ENCODE peak calls at places on chromosomes 12 and 14, in ten cellular contexts. One of them, this sample, is unnamed.

GRCh38 chr14:31229638-31230229 is 22.1 kb upstream of the HECTD1 start:
- DNase-seq in brain microvascular endothelial cell: peak
- DNase-seq in tibial nerve: peak
- DNase-seq in fibroblast of the aortic adventitia: peak
- DNase-seq in BJ: peak
- DNase-seq in astrocyte of the spinal cord: peak
- DNase-seq in BE2C: no peak
- DNase-seq in skeletal muscle cell: peak
- DNase-seq in fibroblast of lung: peak
- DNase-seq in astrocyte: peak
- DNase-seq in this sample: peak

GRCh38 chr12:29148065-29148957 is 767 bp upstream of the FAR2 start:
- DNase-seq in brain microvascular endothelial cell: peak
- DNase-seq in tibial nerve: no peak
- DNase-seq in fibroblast of the aortic adventitia: peak
- DNase-seq in BJ: no peak
- DNase-seq in astrocyte of the spinal cord: peak
- DNase-seq in BE2C: peak
- DNase-seq in skeletal muscle cell: no peak
- DNase-seq in fibroblast of lung: peak
- DNase-seq in astrocyte: no peak
- DNase-seq in this sample: peak

GRCh38 chr14:67620217-67620789 is 583 bp downstream of the ARG2 start:
- DNase-seq in brain microvascular endothelial cell: no peak
- DNase-seq in tibial nerve: no peak
- DNase-seq in fibroblast of the aortic adventitia: peak
- DNase-seq in BJ: no peak
- DNase-seq in astrocyte of the spinal cord: peak
- DNase-seq in BE2C: peak
- DNase-seq in skeletal muscle cell: no peak
- DNase-seq in fibroblast of lung: no peak
- DNase-seq in astrocyte: no peak
- DNase-seq in this sample: peak

GRCh38 chr14:81516941-81517797 is 16.5 kb downstream of the SEL1L start:
- DNase-seq in brain microvascular endothelial cell: peak
- DNase-seq in tibial nerve: no peak
- DNase-seq in fibroblast of the aortic adventitia: peak
- DNase-seq in BJ: peak
- DNase-seq in astrocyte of the spinal cord: peak
- DNase-seq in BE2C: no peak
- DNase-seq in skeletal muscle cell: peak
- DNase-seq in fibroblast of lung: peak
- DNase-seq in astrocyte: peak
- DNase-seq in this sample: peak

GRCh38 chr14:69005432-69006148 is 26.5 kb upstream of the ACTN1 start:
- DNase-seq in brain microvascular endothelial cell: peak
- DNase-seq in tibial nerve: peak
- DNase-seq in fibroblast of the aortic adventitia: peak
- DNase-seq in BJ: peak
- DNase-seq in astrocyte of the spinal cord: peak
- DNase-seq in BE2C: peak
- DNase-seq in skeletal muscle cell: peak
- DNase-seq in fibroblast of lung: peak
- DNase-seq in astrocyte: peak
- DNase-seq in this sample: peak

GRCh38 chr12:47361389-47362031 is 281.8 kb upstream of the AMIGO2 start:
- DNase-seq in brain microvascular endothelial cell: no peak
- DNase-seq in tibial nerve: no peak
- DNase-seq in fibroblast of the aortic adventitia: no peak
- DNase-seq in BJ: no peak
- DNase-seq in astrocyte of the spinal cord: no peak
- DNase-seq in BE2C: no peak
- DNase-seq in skeletal muscle cell: no peak
- DNase-seq in fibroblast of lung: no peak
- DNase-seq in astrocyte: no peak
- DNase-seq in this sample: peak

GRCh38 chr14:79825046-79825521 is 386.2 kb downstream of the DIO2 start:
- DNase-seq in brain microvascular endothelial cell: no peak
- DNase-seq in tibial nerve: no peak
- DNase-seq in fibroblast of the aortic adventitia: peak
- DNase-seq in BJ: no peak
- DNase-seq in astrocyte of the spinal cord: no peak
- DNase-seq in BE2C: no peak
- DNase-seq in skeletal muscle cell: no peak
- DNase-seq in fibroblast of lung: peak
- DNase-seq in astrocyte: peak
- DNase-seq in this sample: no peak

GRCh38 chr12:23648546-23648945 is 300.9 kb downstream of the SOX5 start:
- DNase-seq in brain microvascular endothelial cell: no peak
- DNase-seq in tibial nerve: no peak
- DNase-seq in fibroblast of the aortic adventitia: no peak
- DNase-seq in BJ: no peak
- DNase-seq in astrocyte of the spinal cord: no peak
- DNase-seq in BE2C: no peak
- DNase-seq in skeletal muscle cell: no peak
- DNase-seq in fibroblast of lung: no peak
- DNase-seq in astrocyte: no peak
- DNase-seq in this sample: no peak

GRCh38 chr12:48781750-48782456 is 7.0 kb downstream of the ADCY6 start:
- DNase-seq in brain microvascular endothelial cell: no peak
- DNase-seq in tibial nerve: no peak
- DNase-seq in fibroblast of the aortic adventitia: no peak
- DNase-seq in BJ: no peak
- DNase-seq in astrocyte of the spinal cord: no peak
- DNase-seq in BE2C: no peak
- DNase-seq in skeletal muscle cell: no peak
- DNase-seq in fibroblast of lung: no peak
- DNase-seq in astrocyte: no peak
- DNase-seq in this sample: no peak

GRCh38 chr14:37453985-37454384 is 141.1 kb downstream of the FOXA1 start:
- DNase-seq in brain microvascular endothelial cell: no peak
- DNase-seq in tibial nerve: no peak
- DNase-seq in fibroblast of the aortic adventitia: no peak
- DNase-seq in BJ: no peak
- DNase-seq in astrocyte of the spinal cord: no peak
- DNase-seq in BE2C: no peak
- DNase-seq in skeletal muscle cell: no peak
- DNase-seq in fibroblast of lung: no peak
- DNase-seq in astrocyte: no peak
- DNase-seq in this sample: no peak

GRCh38 chr12:23415180-23415579 is 534.3 kb downstream of the SOX5 start:
- DNase-seq in brain microvascular endothelial cell: peak
- DNase-seq in tibial nerve: no peak
- DNase-seq in fibroblast of the aortic adventitia: no peak
- DNase-seq in BJ: no peak
- DNase-seq in astrocyte of the spinal cord: no peak
- DNase-seq in BE2C: no peak
- DNase-seq in skeletal muscle cell: no peak
- DNase-seq in fibroblast of lung: no peak
- DNase-seq in astrocyte: no peak
- DNase-seq in this sample: no peak

GRCh38 chr14:98786456-98786855 is 485.5 kb downstream of the BCL11B start:
- DNase-seq in brain microvascular endothelial cell: no peak
- DNase-seq in tibial nerve: no peak
- DNase-seq in fibroblast of the aortic adventitia: no peak
- DNase-seq in BJ: no peak
- DNase-seq in astrocyte of the spinal cord: no peak
- DNase-seq in BE2C: no peak
- DNase-seq in skeletal muscle cell: no peak
- DNase-seq in fibroblast of lung: no peak
- DNase-seq in astrocyte: no peak
- DNase-seq in this sample: no peak

GRCh38 chr14:98792171-98792570 is 479.8 kb downstream of the BCL11B start:
- DNase-seq in brain microvascular endothelial cell: no peak
- DNase-seq in tibial nerve: no peak
- DNase-seq in fibroblast of the aortic adventitia: no peak
- DNase-seq in BJ: no peak
- DNase-seq in astrocyte of the spinal cord: no peak
- DNase-seq in BE2C: no peak
- DNase-seq in skeletal muscle cell: no peak
- DNase-seq in fibroblast of lung: no peak
- DNase-seq in astrocyte: no peak
- DNase-seq in this sample: no peak

GRCh38 chr14:98791661-98792060 is 480.3 kb downstream of the BCL11B start:
- DNase-seq in brain microvascular endothelial cell: no peak
- DNase-seq in tibial nerve: no peak
- DNase-seq in fibroblast of the aortic adventitia: no peak
- DNase-seq in BJ: no peak
- DNase-seq in astrocyte of the spinal cord: no peak
- DNase-seq in BE2C: no peak
- DNase-seq in skeletal muscle cell: no peak
- DNase-seq in fibroblast of lung: no peak
- DNase-seq in astrocyte: no peak
- DNase-seq in this sample: no peak
- H3K4me3 ChIP-seq in brain microvascular endothelial cell: no peak
- H3K4me3 ChIP-seq in tibial nerve: no peak
- H3K4me3 ChIP-seq in fibroblast of the aortic adventitia: no peak
- H3K4me3 ChIP-seq in BJ: no peak
- H3K4me3 ChIP-seq in astrocyte of the spinal cord: no peak
- H3K4me3 ChIP-seq in BE2C: no peak
- H3K4me3 ChIP-seq in skeletal muscle cell: no peak
- H3K4me3 ChIP-seq in fibroblast of lung: no peak
- H3K4me3 ChIP-seq in astrocyte: no peak
- H3K4me3 ChIP-seq in this sample: no peak

GRCh38 chr12:131896080-131896810 is 1.8 kb downstream of the ULK1 start:
- DNase-seq in brain microvascular endothelial cell: peak
- DNase-seq in tibial nerve: peak
- DNase-seq in fibroblast of the aortic adventitia: peak
- DNase-seq in BJ: peak
- DNase-seq in astrocyte of the spinal cord: peak
- DNase-seq in BE2C: peak
- DNase-seq in skeletal muscle cell: peak
- DNase-seq in fibroblast of lung: peak
- DNase-seq in astrocyte: peak
- DNase-seq in this sample: peak

GRCh38 chr12:131897276-131897675 is 2.9 kb downstream of the ULK1 start:
- DNase-seq in brain microvascular endothelial cell: no peak
- DNase-seq in tibial nerve: no peak
- DNase-seq in fibroblast of the aortic adventitia: no peak
- DNase-seq in BJ: no peak
- DNase-seq in astrocyte of the spinal cord: no peak
- DNase-seq in BE2C: peak
- DNase-seq in skeletal muscle cell: no peak
- DNase-seq in fibroblast of lung: no peak
- DNase-seq in astrocyte: no peak
- DNase-seq in this sample: peak

GRCh38 chr12:131896811-131897270 is 2.4 kb downstream of the ULK1 start:
- DNase-seq in brain microvascular endothelial cell: peak
- DNase-seq in tibial nerve: no peak
- DNase-seq in fibroblast of the aortic adventitia: no peak
- DNase-seq in BJ: no peak
- DNase-seq in astrocyte of the spinal cord: no peak
- DNase-seq in BE2C: no peak
- DNase-seq in skeletal muscle cell: no peak
- DNase-seq in fibroblast of lung: no peak
- DNase-seq in astrocyte: no peak
- DNase-seq in this sample: no peak

GRCh38 chr12:131895640-131896079 is 1.2 kb downstream of the ULK1 start:
- DNase-seq in brain microvascular endothelial cell: no peak
- DNase-seq in tibial nerve: no peak
- DNase-seq in fibroblast of the aortic adventitia: peak
- DNase-seq in BJ: no peak
- DNase-seq in astrocyte of the spinal cord: peak
- DNase-seq in BE2C: no peak
- DNase-seq in skeletal muscle cell: no peak
- DNase-seq in fibroblast of lung: no peak
- DNase-seq in astrocyte: no peak
- DNase-seq in this sample: no peak

DNA sequence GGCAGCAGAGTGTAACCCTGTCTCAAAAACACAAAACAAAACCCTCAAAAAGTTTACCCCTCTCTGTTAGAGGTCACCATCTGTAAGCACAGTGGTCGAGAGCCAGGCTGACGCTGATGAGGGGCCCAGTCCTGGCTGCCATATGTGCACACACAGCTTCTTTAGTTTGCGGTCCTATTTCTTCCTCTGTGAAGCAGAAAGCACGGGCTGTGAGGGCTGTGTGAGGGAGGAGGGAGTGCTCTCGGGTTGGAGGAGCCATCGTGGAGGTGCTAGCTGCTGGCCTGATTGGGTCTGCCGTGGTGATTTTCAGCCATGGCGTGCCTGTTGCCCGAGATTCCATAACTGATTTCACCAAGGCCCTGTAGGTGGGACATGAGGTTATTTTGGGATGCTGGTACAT is 3.5 kb downstream of the ULK1 start:
- DNase-seq in brain microvascular endothelial cell: no peak
- DNase-seq in tibial nerve: no peak
- DNase-seq in fibroblast of the aortic adventitia: no peak
- DNase-seq in BJ: no peak
- DNase-seq in astrocyte of the spinal cord: no peak
- DNase-seq in BE2C: no peak
- DNase-seq in skeletal muscle cell: no peak
- DNase-seq in fibroblast of lung: no peak
- DNase-seq in astrocyte: no peak
- DNase-seq in this sample: peak
- H3K4me3 ChIP-seq in brain microvascular endothelial cell: no peak
- H3K4me3 ChIP-seq in tibial nerve: no peak
- H3K4me3 ChIP-seq in fibroblast of the aortic adventitia: no peak
- H3K4me3 ChIP-seq in BJ: no peak
- H3K4me3 ChIP-seq in astrocyte of the spinal cord: no peak
- H3K4me3 ChIP-seq in BE2C: no peak
- H3K4me3 ChIP-seq in skeletal muscle cell: no peak
- H3K4me3 ChIP-seq in fibroblast of lung: no peak
- H3K4me3 ChIP-seq in astrocyte: no peak
- H3K4me3 ChIP-seq in this sample: no peak

GRCh38 chr12:50013361-50014147 is 11.7 kb downstream of the RACGAP1 start:
- DNase-seq in brain microvascular endothelial cell: no peak
- DNase-seq in tibial nerve: no peak
- DNase-seq in fibroblast of the aortic adventitia: no peak
- DNase-seq in BJ: no peak
- DNase-seq in astrocyte of the spinal cord: no peak
- DNase-seq in BE2C: no peak
- DNase-seq in skeletal muscle cell: no peak
- DNase-seq in fibroblast of lung: peak
- DNase-seq in astrocyte: peak
- DNase-seq in this sample: no peak
- H3K4me3 ChIP-seq in brain microvascular endothelial cell: no peak
- H3K4me3 ChIP-seq in tibial nerve: no peak
- H3K4me3 ChIP-seq in fibroblast of the aortic adventitia: no peak
- H3K4me3 ChIP-seq in BJ: no peak
- H3K4me3 ChIP-seq in astrocyte of the spinal cord: no peak
- H3K4me3 ChIP-seq in BE2C: no peak
- H3K4me3 ChIP-seq in skeletal muscle cell: no peak
- H3K4me3 ChIP-seq in fibroblast of lung: no peak
- H3K4me3 ChIP-seq in astrocyte: no peak
- H3K4me3 ChIP-seq in this sample: no peak

DNA sequence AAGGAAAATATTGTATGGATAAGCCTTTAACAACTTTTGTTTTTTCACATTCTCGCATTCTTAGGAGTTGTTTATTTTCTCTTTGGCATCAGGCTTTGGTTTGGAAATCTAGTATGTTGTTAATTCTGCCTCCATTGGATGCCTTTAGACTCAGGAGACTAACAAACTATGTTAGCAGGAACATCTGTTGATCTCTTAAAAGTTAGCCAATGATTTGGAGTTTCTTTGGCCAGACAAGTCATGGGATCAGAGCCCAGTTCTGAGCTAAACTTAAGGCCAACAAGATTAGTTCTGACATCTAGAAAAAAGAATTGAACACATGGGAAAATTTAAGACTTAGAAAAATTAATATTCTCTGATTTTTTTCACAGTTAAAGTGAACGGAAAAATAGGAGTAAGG is 35.3 kb upstream of the STRAP start:
- DNase-seq in brain microvascular endothelial cell: no peak
- DNase-seq in tibial nerve: no peak
- DNase-seq in fibroblast of the aortic adventitia: peak
- DNase-seq in BJ: peak
- DNase-seq in astrocyte of the spinal cord: no peak
- DNase-seq in BE2C: no peak
- DNase-seq in skeletal muscle cell: peak
- DNase-seq in fibroblast of lung: peak
- DNase-seq in astrocyte: peak
- DNase-seq in this sample: no peak
- H3K4me3 ChIP-seq in brain microvascular endothelial cell: no peak
- H3K4me3 ChIP-seq in tibial nerve: no peak
- H3K4me3 ChIP-seq in fibroblast of the aortic adventitia: no peak
- H3K4me3 ChIP-seq in BJ: no peak
- H3K4me3 ChIP-seq in astrocyte of the spinal cord: no peak
- H3K4me3 ChIP-seq in BE2C: no peak
- H3K4me3 ChIP-seq in skeletal muscle cell: no peak
- H3K4me3 ChIP-seq in fibroblast of lung: no peak
- H3K4me3 ChIP-seq in astrocyte: no peak
- H3K4me3 ChIP-seq in this sample: no peak